ENCODE peak calls at places on chromosomes 6 and 20, in ten cellular contexts. One of them, this sample, is unnamed.

GRCh38 chr20:45993197-45993951 is 15.3 kb upstream of the MMP9 start:
- DNase-seq in CD8-positive, alpha-beta T cell: no peak
- DNase-seq in ascending aorta: no peak
- DNase-seq in astrocyte: no peak
- DNase-seq in tibial artery: no peak
- DNase-seq in cardiac muscle cell: no peak
- DNase-seq in psoas muscle: no peak
- DNase-seq in brain microvascular endothelial cell: peak; percentile 20
- DNase-seq in effector memory CD4-positive, alpha-beta T cell: no peak
- DNase-seq in hepatocyte: peak; percentile 78
- DNase-seq in this sample: peak; percentile 99

GRCh38 chr6:11354019-11354418 is 121.6 kb upstream of the NEDD9 start:
- DNase-seq in effector memory CD4-positive, alpha-beta T cell: peak; percentile 33
- DNase-seq in ascending aorta: peak; percentile 93
- DNase-seq in tibial artery: peak; percentile 91
- DNase-seq in cardiac muscle cell: peak; percentile 90
- DNase-seq in brain microvascular endothelial cell: peak; percentile 89
- DNase-seq in hepatocyte: no peak
- DNase-seq in psoas muscle: no peak
- DNase-seq in CD8-positive, alpha-beta T cell: no peak
- DNase-seq in astrocyte: peak; percentile 83
- DNase-seq in this sample: peak; percentile 90

GRCh38 chr6:167547751-167548150 is 222.9 kb downstream of the TTLL2 start:
- DNase-seq in brain microvascular endothelial cell: peak; percentile 4
- DNase-seq in psoas muscle: no peak
- DNase-seq in astrocyte: peak; percentile 35
- DNase-seq in tibial artery: no peak
- DNase-seq in CD8-positive, alpha-beta T cell: no peak
- DNase-seq in cardiac muscle cell: peak; percentile 87
- DNase-seq in effector memory CD4-positive, alpha-beta T cell: no peak
- DNase-seq in hepatocyte: no peak
- DNase-seq in ascending aorta: no peak
- DNase-seq in this sample: no peak

GRCh38 chr6:163333686-163334085 is 80.8 kb upstream of the QKI start:
- DNase-seq in astrocyte: no peak
- DNase-seq in effector memory CD4-positive, alpha-beta T cell: no peak
- DNase-seq in psoas muscle: peak; percentile 8
- DNase-seq in tibial artery: peak; percentile 25
- DNase-seq in brain microvascular endothelial cell: no peak
- DNase-seq in hepatocyte: no peak
- DNase-seq in cardiac muscle cell: no peak
- DNase-seq in ascending aorta: no peak
- DNase-seq in CD8-positive, alpha-beta T cell: no peak
- DNase-seq in this sample: no peak

GRCh38 chr6:44041461-44042260 is 85.6 kb downstream of the MRPL14 start:
- DNase-seq in brain microvascular endothelial cell: peak; percentile 96
- DNase-seq in astrocyte: peak; percentile 99
- DNase-seq in tibial artery: no peak
- DNase-seq in CD8-positive, alpha-beta T cell: no peak
- DNase-seq in ascending aorta: no peak
- DNase-seq in cardiac muscle cell: peak; percentile 96
- DNase-seq in psoas muscle: no peak
- DNase-seq in effector memory CD4-positive, alpha-beta T cell: no peak
- DNase-seq in hepatocyte: peak; percentile 86
- DNase-seq in this sample: peak; percentile 96

GRCh38 chr6:54099201-54099600 is 12.0 kb upstream of the MLIP start:
- DNase-seq in tibial artery: no peak
- DNase-seq in ascending aorta: no peak
- DNase-seq in effector memory CD4-positive, alpha-beta T cell: no peak
- DNase-seq in CD8-positive, alpha-beta T cell: no peak
- DNase-seq in cardiac muscle cell: no peak
- DNase-seq in astrocyte: no peak
- DNase-seq in hepatocyte: no peak
- DNase-seq in psoas muscle: no peak
- DNase-seq in brain microvascular endothelial cell: no peak
- DNase-seq in this sample: no peak

GRCh38 chr6:43575105-43575771 is 600 bp downstream of the XPO5 start:
- DNase-seq in astrocyte: peak; percentile 23
- DNase-seq in effector memory CD4-positive, alpha-beta T cell: no peak
- DNase-seq in hepatocyte: peak; percentile 55
- DNase-seq in brain microvascular endothelial cell: no peak
- DNase-seq in ascending aorta: no peak
- DNase-seq in tibial artery: peak; percentile 70
- DNase-seq in CD8-positive, alpha-beta T cell: no peak
- DNase-seq in cardiac muscle cell: peak; percentile 16
- DNase-seq in psoas muscle: no peak
- DNase-seq in this sample: no peak

GRCh38 chr6:52929321-52930164 is 20.0 kb upstream of the GSTA3 start:
- DNase-seq in tibial artery: no peak
- DNase-seq in hepatocyte: peak; percentile 59
- DNase-seq in psoas muscle: no peak
- DNase-seq in brain microvascular endothelial cell: peak; percentile 79
- DNase-seq in ascending aorta: no peak
- DNase-seq in effector memory CD4-positive, alpha-beta T cell: no peak
- DNase-seq in CD8-positive, alpha-beta T cell: no peak
- DNase-seq in astrocyte: peak; percentile 87
- DNase-seq in cardiac muscle cell: peak; percentile 87
- DNase-seq in this sample: peak; percentile 86

GRCh38 chr6:168949876-168950499 is 303.7 kb downstream of the THBS2 start:
- DNase-seq in effector memory CD4-positive, alpha-beta T cell: no peak
- DNase-seq in CD8-positive, alpha-beta T cell: no peak
- DNase-seq in psoas muscle: no peak
- DNase-seq in astrocyte: no peak
- DNase-seq in hepatocyte: no peak
- DNase-seq in brain microvascular endothelial cell: no peak
- DNase-seq in cardiac muscle cell: peak; percentile 21
- DNase-seq in tibial artery: no peak
- DNase-seq in ascending aorta: no peak
- DNase-seq in this sample: no peak

GRCh38 chr6:168948990-168949531 is 304.6 kb downstream of the THBS2 start:
- DNase-seq in brain microvascular endothelial cell: no peak
- DNase-seq in effector memory CD4-positive, alpha-beta T cell: no peak
- DNase-seq in tibial artery: no peak
- DNase-seq in cardiac muscle cell: no peak
- DNase-seq in CD8-positive, alpha-beta T cell: no peak
- DNase-seq in ascending aorta: no peak
- DNase-seq in psoas muscle: no peak
- DNase-seq in astrocyte: no peak
- DNase-seq in hepatocyte: no peak
- DNase-seq in this sample: no peak

GRCh38 chr6:168951224-168951616 is 302.4 kb downstream of the THBS2 start:
- DNase-seq in hepatocyte: no peak
- DNase-seq in ascending aorta: no peak
- DNase-seq in CD8-positive, alpha-beta T cell: no peak
- DNase-seq in effector memory CD4-positive, alpha-beta T cell: no peak
- DNase-seq in astrocyte: no peak
- DNase-seq in tibial artery: no peak
- DNase-seq in psoas muscle: no peak
- DNase-seq in cardiac muscle cell: no peak
- DNase-seq in brain microvascular endothelial cell: no peak
- DNase-seq in this sample: no peak

GRCh38 chr6:168950500-168951223 is 303.0 kb downstream of the THBS2 start:
- DNase-seq in tibial artery: no peak
- DNase-seq in effector memory CD4-positive, alpha-beta T cell: no peak
- DNase-seq in psoas muscle: no peak
- DNase-seq in astrocyte: no peak
- DNase-seq in cardiac muscle cell: no peak
- DNase-seq in ascending aorta: no peak
- DNase-seq in CD8-positive, alpha-beta T cell: no peak
- DNase-seq in hepatocyte: no peak
- DNase-seq in brain microvascular endothelial cell: no peak
- DNase-seq in this sample: no peak

DNA sequence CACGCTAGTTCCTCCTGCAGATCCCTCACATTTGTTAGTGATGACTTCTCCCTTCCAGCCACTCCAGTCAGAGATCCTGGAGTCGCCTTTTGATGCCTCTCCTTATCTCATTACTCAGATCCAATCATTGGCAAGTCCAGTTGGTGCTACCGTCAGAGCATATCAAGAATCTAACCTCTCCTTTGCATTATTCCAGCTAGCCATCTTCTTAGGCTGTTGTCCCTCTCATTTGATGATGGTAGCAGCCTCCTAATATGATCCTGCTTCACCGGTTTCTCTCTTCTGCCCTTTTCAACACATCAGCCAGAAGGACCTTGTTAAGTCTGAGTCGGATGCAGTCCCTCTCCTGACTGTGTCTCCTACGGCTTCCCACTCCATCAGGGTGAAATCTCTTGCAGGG is 305.6 kb downstream of the THBS2 start:
- DNase-seq in effector memory CD4-positive, alpha-beta T cell: no peak
- DNase-seq in cardiac muscle cell: no peak
- DNase-seq in ascending aorta: no peak
- DNase-seq in psoas muscle: no peak
- DNase-seq in astrocyte: no peak
- DNase-seq in CD8-positive, alpha-beta T cell: no peak
- DNase-seq in tibial artery: no peak
- DNase-seq in hepatocyte: no peak
- DNase-seq in brain microvascular endothelial cell: no peak
- DNase-seq in this sample: no peak
- H3K27me3 ChIP-seq in effector memory CD4-positive, alpha-beta T cell: no peaks in the 10 kb centered on the region
- H3K27me3 ChIP-seq in cardiac muscle cell: no peaks in the 10 kb centered on the region
- H3K27me3 ChIP-seq in ascending aorta: no peaks in the 10 kb centered on the region
- H3K27me3 ChIP-seq in psoas muscle: no peaks in the 10 kb centered on the region
- H3K27me3 ChIP-seq in astrocyte: peaks cover 6% of the 10 kb centered on the region
- H3K27me3 ChIP-seq in CD8-positive, alpha-beta T cell: no peaks in the 10 kb centered on the region
- H3K27me3 ChIP-seq in tibial artery: no peaks in the 10 kb centered on the region
- H3K27me3 ChIP-seq in hepatocyte: no peaks in the 10 kb centered on the region
- H3K27me3 ChIP-seq in brain microvascular endothelial cell: peaks cover 9% of the 10 kb centered on the region
- H3K27me3 ChIP-seq in this sample: peaks cover 4% of the 10 kb centered on the region

GRCh38 chr6:150236114-150236513 is 93.3 kb downstream of the PPP1R14C start:
- DNase-seq in astrocyte: no peak
- DNase-seq in tibial artery: no peak
- DNase-seq in ascending aorta: no peak
- DNase-seq in effector memory CD4-positive, alpha-beta T cell: no peak
- DNase-seq in psoas muscle: no peak
- DNase-seq in cardiac muscle cell: no peak
- DNase-seq in CD8-positive, alpha-beta T cell: no peak
- DNase-seq in brain microvascular endothelial cell: no peak
- DNase-seq in hepatocyte: no peak
- DNase-seq in this sample: no peak

GRCh38 chr6:150236544-150236943 is 93.7 kb downstream of the PPP1R14C start:
- DNase-seq in psoas muscle: no peak
- DNase-seq in tibial artery: no peak
- DNase-seq in hepatocyte: peak; percentile 10
- DNase-seq in CD8-positive, alpha-beta T cell: no peak
- DNase-seq in effector memory CD4-positive, alpha-beta T cell: no peak
- DNase-seq in ascending aorta: no peak
- DNase-seq in cardiac muscle cell: no peak
- DNase-seq in brain microvascular endothelial cell: no peak
- DNase-seq in astrocyte: no peak
- DNase-seq in this sample: no peak

GRCh38 chr6:150237626-150238025 is 94.8 kb downstream of the PPP1R14C start:
- DNase-seq in brain microvascular endothelial cell: no peak
- DNase-seq in hepatocyte: no peak
- DNase-seq in cardiac muscle cell: no peak
- DNase-seq in ascending aorta: no peak
- DNase-seq in tibial artery: no peak
- DNase-seq in CD8-positive, alpha-beta T cell: no peak
- DNase-seq in effector memory CD4-positive, alpha-beta T cell: no peak
- DNase-seq in psoas muscle: no peak
- DNase-seq in astrocyte: no peak
- DNase-seq in this sample: no peak

GRCh38 chr6:150238294-150238693 is 95.5 kb downstream of the PPP1R14C start:
- DNase-seq in brain microvascular endothelial cell: no peak
- DNase-seq in effector memory CD4-positive, alpha-beta T cell: no peak
- DNase-seq in psoas muscle: peak; percentile 64
- DNase-seq in astrocyte: no peak
- DNase-seq in ascending aorta: no peak
- DNase-seq in tibial artery: no peak
- DNase-seq in hepatocyte: no peak
- DNase-seq in CD8-positive, alpha-beta T cell: no peak
- DNase-seq in cardiac muscle cell: peak; percentile 39
- DNase-seq in this sample: peak; percentile 72

GRCh38 chr6:150238857-150239407 is 96.1 kb downstream of the PPP1R14C start:
- DNase-seq in CD8-positive, alpha-beta T cell: no peak
- DNase-seq in astrocyte: no peak
- DNase-seq in psoas muscle: no peak
- DNase-seq in effector memory CD4-positive, alpha-beta T cell: no peak
- DNase-seq in hepatocyte: no peak
- DNase-seq in cardiac muscle cell: no peak
- DNase-seq in tibial artery: no peak
- DNase-seq in brain microvascular endothelial cell: no peak
- DNase-seq in ascending aorta: no peak
- DNase-seq in this sample: no peak
- H3K27ac ChIP-seq in CD8-positive, alpha-beta T cell: no peak overlapping the region
- H3K27ac ChIP-seq in astrocyte: no peak overlapping the region
- H3K27ac ChIP-seq in psoas muscle: peak overlapping the region; percentile 77
- H3K27ac ChIP-seq in effector memory CD4-positive, alpha-beta T cell: no peak overlapping the region
- H3K27ac ChIP-seq in hepatocyte: no peak overlapping the region
- H3K27ac ChIP-seq in cardiac muscle cell: no peak overlapping the region
- H3K27ac ChIP-seq in tibial artery: no peak overlapping the region
- H3K27ac ChIP-seq in brain microvascular endothelial cell: no peak overlapping the region
- H3K27ac ChIP-seq in ascending aorta: no peak overlapping the region
- H3K27ac ChIP-seq in this sample: no peak overlapping the region

GRCh38 chr20:17964073-17964472 is 4.5 kb downstream of the SNX5 start:
- DNase-seq in effector memory CD4-positive, alpha-beta T cell: no peak
- DNase-seq in astrocyte: no peak
- DNase-seq in CD8-positive, alpha-beta T cell: no peak
- DNase-seq in hepatocyte: no peak
- DNase-seq in tibial artery: no peak
- DNase-seq in brain microvascular endothelial cell: no peak
- DNase-seq in cardiac muscle cell: no peak
- DNase-seq in psoas muscle: no peak
- DNase-seq in ascending aorta: no peak
- DNase-seq in this sample: no peak

GRCh38 chr20:17965042-17965697 is 3.4 kb downstream of the SNX5 start:
- DNase-seq in ascending aorta: no peak
- DNase-seq in CD8-positive, alpha-beta T cell: no peak
- DNase-seq in astrocyte: no peak
- DNase-seq in tibial artery: no peak
- DNase-seq in hepatocyte: no peak
- DNase-seq in psoas muscle: no peak
- DNase-seq in cardiac muscle cell: peak; percentile 65
- DNase-seq in effector memory CD4-positive, alpha-beta T cell: no peak
- DNase-seq in brain microvascular endothelial cell: no peak
- DNase-seq in this sample: no peak

GRCh38 chr20:17961600-17961965 is 7.0 kb downstream of the SNX5 start:
- DNase-seq in ascending aorta: no peak
- DNase-seq in brain microvascular endothelial cell: no peak
- DNase-seq in cardiac muscle cell: no peak
- DNase-seq in hepatocyte: no peak
- DNase-seq in effector memory CD4-positive, alpha-beta T cell: no peak
- DNase-seq in psoas muscle: no peak
- DNase-seq in tibial artery: no peak
- DNase-seq in CD8-positive, alpha-beta T cell: no peak
- DNase-seq in astrocyte: no peak
- DNase-seq in this sample: no peak

GRCh38 chr20:17964632-17965031 is 4.0 kb downstream of the SNX5 start:
- DNase-seq in effector memory CD4-positive, alpha-beta T cell: no peak
- DNase-seq in CD8-positive, alpha-beta T cell: no peak
- DNase-seq in astrocyte: no peak
- DNase-seq in tibial artery: no peak
- DNase-seq in psoas muscle: no peak
- DNase-seq in ascending aorta: no peak
- DNase-seq in hepatocyte: no peak
- DNase-seq in cardiac muscle cell: no peak
- DNase-seq in brain microvascular endothelial cell: no peak
- DNase-seq in this sample: no peak

DNA sequence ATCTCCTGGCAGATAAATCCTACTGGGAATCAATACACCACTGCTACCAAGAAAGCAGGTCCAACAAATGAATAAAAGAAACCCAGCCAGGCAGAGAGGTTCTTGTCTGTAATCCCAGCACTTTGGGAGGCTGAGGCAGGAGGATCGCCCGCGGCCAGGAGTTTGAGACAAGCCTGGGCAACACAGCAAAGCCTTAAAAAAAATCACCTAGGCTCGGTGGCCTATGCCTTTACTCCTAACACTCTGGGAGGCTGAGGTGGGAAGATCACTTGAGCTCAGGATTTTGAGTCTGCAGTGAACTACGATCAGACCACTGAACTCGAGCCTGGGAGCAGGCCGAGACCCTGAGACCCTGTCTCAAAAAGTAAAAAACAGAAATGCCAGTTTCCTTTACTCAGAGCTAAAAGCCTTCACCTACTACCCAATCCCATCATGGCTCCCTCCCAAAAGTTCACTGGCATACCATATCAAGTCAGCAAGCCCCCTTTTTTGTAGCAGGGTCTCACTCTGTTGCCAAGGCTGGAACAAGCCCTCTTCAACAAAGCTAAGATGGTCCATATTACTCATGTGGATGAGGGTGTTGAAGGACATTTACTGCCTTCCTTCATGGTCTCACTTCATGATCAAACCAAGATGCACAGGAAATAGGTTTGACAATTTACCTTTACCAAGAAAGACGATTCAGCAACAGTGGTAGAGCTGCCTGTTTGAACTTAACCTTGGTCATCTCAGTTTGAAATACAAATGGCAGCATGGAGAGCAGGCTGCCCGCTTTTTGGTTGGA is 5.3 kb downstream of the SNX5 start:
- DNase-seq in ascending aorta: no peak
- DNase-seq in hepatocyte: no peak
- DNase-seq in tibial artery: no peak
- DNase-seq in astrocyte: no peak
- DNase-seq in brain microvascular endothelial cell: no peak
- DNase-seq in effector memory CD4-positive, alpha-beta T cell: no peak
- DNase-seq in CD8-positive, alpha-beta T cell: no peak
- DNase-seq in cardiac muscle cell: no peak
- DNase-seq in psoas muscle: no peak
- DNase-seq in this sample: no peak
- H3K36me3 ChIP-seq in ascending aorta: no peaks in the 10 kb centered on the region
- H3K36me3 ChIP-seq in hepatocyte: no peaks in the 10 kb centered on the region
- H3K36me3 ChIP-seq in tibial artery: no peaks in the 10 kb centered on the region
- H3K36me3 ChIP-seq in astrocyte: peaks cover 6% of the 10 kb centered on the region
- H3K36me3 ChIP-seq in brain microvascular endothelial cell: peaks cover 4% of the 10 kb centered on the region
- H3K36me3 ChIP-seq in effector memory CD4-positive, alpha-beta T cell: no peaks in the 10 kb centered on the region
- H3K36me3 ChIP-seq in CD8-positive, alpha-beta T cell: no peaks in the 10 kb centered on the region
- H3K36me3 ChIP-seq in cardiac muscle cell: no peaks in the 10 kb centered on the region
- H3K36me3 ChIP-seq in psoas muscle: no peaks in the 10 kb centered on the region
- H3K36me3 ChIP-seq in this sample: peaks cover 11% of the 10 kb centered on the region

GRCh38 chr20:40678286-40678835 is 10.7 kb downstream of the MAFB start:
- DNase-seq in psoas muscle: no peak
- DNase-seq in cardiac muscle cell: no peak
- DNase-seq in tibial artery: no peak
- DNase-seq in effector memory CD4-positive, alpha-beta T cell: no peak
- DNase-seq in ascending aorta: no peak
- DNase-seq in brain microvascular endothelial cell: no peak
- DNase-seq in astrocyte: no peak
- DNase-seq in hepatocyte: no peak
- DNase-seq in CD8-positive, alpha-beta T cell: no peak
- DNase-seq in this sample: no peak
- H3K27me3 ChIP-seq in psoas muscle: no peaks in the 10 kb centered on the region
- H3K27me3 ChIP-seq in cardiac muscle cell: peaks cover 93% of the 10 kb centered on the region
- H3K27me3 ChIP-seq in tibial artery: peaks cover 1% of the 10 kb centered on the region
- H3K27me3 ChIP-seq in effector memory CD4-positive, alpha-beta T cell: peaks cover 14% of the 10 kb centered on the region
- H3K27me3 ChIP-seq in ascending aorta: no peaks in the 10 kb centered on the region
- H3K27me3 ChIP-seq in brain microvascular endothelial cell: peaks cover 40% of the 10 kb centered on the region
- H3K27me3 ChIP-seq in astrocyte: peaks cover 66% of the 10 kb centered on the region
- H3K27me3 ChIP-seq in hepatocyte: peaks cover 49% of the 10 kb centered on the region
- H3K27me3 ChIP-seq in CD8-positive, alpha-beta T cell: peaks cover 10% of the 10 kb centered on the region
- H3K27me3 ChIP-seq in this sample: peaks cover 14% of the 10 kb centered on the region

This sample was measured in mammary epithelial cell.